ENCODE peak calls at places on chromosomes 5 and 9, in five cellular contexts. M is A549, B is ovary, R is body of pancreas, G is IMR-90. A is an unnamed sample. For H3K4me1, the result is how much of the 10 kb centered on the place peaks cover.

GRCh38 chr9:137030528-137030927 is 1.4 kb downstream of the FUT7 start:
- DNase-seq in G (no peak), R (no peak), M (no peak), B (no peak), A (no peak)

GRCh38 chr5:97553829-97554452 is 370.9 kb upstream of the RIOK2 start:
- DNase-seq in B (no peak), M (no peak), R (no peak), G (peak), A (no peak)

GRCh38 chr5:168086104-168086610 is 205.3 kb upstream of the WWC1 start:
- DNase-seq in B (no peak), R (peak), M (peak), G (no peak), A (no peak)

GRCh38 chr5:34675857-34676256 is 19.7 kb downstream of the RAI14 start:
- DNase-seq in M (no peak), B (no peak), G (peak), R (no peak), A (no peak)

GRCh38 chr5:10513501-10514442 is 50.1 kb upstream of the ANKRD33B start:
- DNase-seq in M (peak), R (no peak), G (peak), B (no peak), A (no peak)

GRCh38 chr5:39518516-39518915 is 93.7 kb upstream of the DAB2 start:
- DNase-seq in R (no peak), M (peak), B (no peak), G (peak), A (no peak)

GRCh38 chr5:32330126-32330971 is 17.6 kb upstream of the MTMR12 start:
- DNase-seq in B (no peak), R (no peak), M (no peak), G (no peak), A (no peak)

GRCh38 chr5:1173485-1174070 is 27.8 kb upstream of the SLC6A19 start:
- DNase-seq in M (no peak), G (no peak), B (no peak), R (no peak), A (no peak)

GRCh38 chr9:112970939-112971338 is 41.1 kb downstream of the ZNF883 start:
- DNase-seq in R (no peak), B (no peak), G (no peak), M (no peak), A (no peak)

GRCh38 chr5:29508131-29508530 is 1685.4 kb upstream of the CDH6 start:
- DNase-seq in B (no peak), M (no peak), R (no peak), G (no peak), A (no peak)

GRCh38 chr5:78328585-78329173 is 31.7 kb upstream of the SCAMP1 start:
- DNase-seq in G (peak), M (no peak), B (no peak), R (no peak), A (no peak)

GRCh38 chr5:143244000-143244736 is 159.3 kb downstream of the NR3C1 start:
- DNase-seq in B (no peak), G (peak), M (peak), R (peak), A (peak)

GRCh38 chr5:90356612-90357011 is 52.9 kb downstream of the CETN3 start:
- DNase-seq in B (no peak), M (no peak), R (no peak), G (no peak), A (no peak)

GRCh38 chr9:89502038-89502601 is 4.2 kb upstream of the SEMA4D start:
- DNase-seq in R (no peak), G (no peak), B (no peak), M (no peak), A (no peak)

GRCh38 chr9:16519001-16519400 is 351.5 kb downstream of the BNC2 start:
- DNase-seq in B (no peak), G (no peak), M (no peak), R (no peak), A (no peak)

GRCh38 chr9:14372437-14373318 is 58.7 kb upstream of the NFIB start:
- DNase-seq in M (peak), R (peak), B (peak), G (peak), A (peak)

GRCh38 chr9:4955836-4956235 is 29.2 kb upstream of the JAK2 start:
- DNase-seq in G (peak), R (no peak), M (peak), B (no peak), A (no peak)

GRCh38 chr5:137072376-137073174 is 426.6 kb downstream of the SPOCK1 start:
- DNase-seq in B (no peak), M (no peak), R (no peak), G (no peak), A (no peak)

GRCh38 chr5:1882337-1883119 is at the start of gene IRX4:
- DNase-seq in R (no peak), G (peak), M (peak), B (no peak), A (no peak)

GRCh38 chr5:95327211-95327610 is 42.3 kb upstream of the MCTP1 start:
- DNase-seq in R (no peak), B (no peak), G (no peak), M (no peak), A (no peak)

GRCh38 chr9:114587345-114588149 is at the start of gene ATP6V1G1:
- DNase-seq in M (peak), B (peak), R (peak), G (peak), A (peak)

GRCh38 chr9:125558453-125559084 is 148.4 kb downstream of the MAPKAP1 start:
- DNase-seq in M (peak), B (peak), G (peak), R (peak), A (peak)

GRCh38 chr5:30505014-30505886 is 688.2 kb upstream of the CDH6 start:
- DNase-seq in G (peak), M (peak), R (no peak), B (no peak), A (no peak)

GRCh38 chr5:93510626-93511420 is 70.2 kb downstream of the NR2F1-AS1 start:
- DNase-seq in R (no peak), B (no peak), M (no peak), G (no peak), A (no peak)

GRCh38 chr5:178304016-178304415 is 71.4 kb upstream of the PHYKPL start:
- DNase-seq in R (no peak), G (no peak), M (no peak), B (no peak), A (no peak)

GRCh38 chr5:17882760-17883488 is 248.7 kb downstream of the TAF11L14 start:
- DNase-seq in M (peak), G (no peak), R (no peak), B (no peak), A (no peak)

GRCh38 chr9:33446507-33447403 is 638 bp downstream of the AQP3 start:
- DNase-seq in B (peak), R (peak), G (peak), M (peak), A (peak)

GRCh38 chr9:127578952-127579853 is 32.9 kb upstream of the STXBP1 start:
- DNase-seq in M (peak), R (peak), B (peak), G (peak), A (peak)
- H3K4me3 ChIP-seq in M (peak), R (no peak), B (no peak), G (peak), A (no peak)

DNA sequence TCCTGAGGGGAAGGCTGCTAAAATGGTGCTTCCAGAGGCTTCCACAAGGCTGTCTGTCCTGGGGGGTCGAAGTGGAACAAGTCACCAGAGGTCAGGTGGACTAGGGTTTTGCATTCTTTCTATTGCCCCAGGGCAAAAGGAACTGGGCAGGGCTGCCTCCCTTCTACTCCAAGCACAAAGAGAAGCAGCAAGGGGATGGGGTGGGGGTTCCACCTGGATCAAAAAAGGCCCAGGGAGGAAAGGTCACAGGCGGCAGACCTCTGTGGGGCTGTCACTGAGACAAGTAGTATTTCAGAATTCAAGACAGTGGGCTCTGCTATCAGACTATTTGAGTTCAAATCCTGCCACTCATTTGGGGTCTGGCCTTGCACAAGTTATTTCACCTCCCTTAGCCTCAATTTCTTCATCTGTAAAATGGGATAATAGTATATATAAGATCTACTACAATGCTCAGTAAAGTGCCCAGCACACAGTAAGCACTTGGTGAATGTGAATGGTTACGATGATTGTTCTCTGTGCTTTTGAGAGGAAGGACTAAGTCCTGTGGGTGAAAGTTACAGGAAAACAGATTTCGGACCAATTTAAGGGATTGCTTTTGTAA is 1.9 kb upstream of the ARSI start:
- DNase-seq in M (no peak), R (no peak), G (no peak), B (peak), A (no peak)
- H3K4me1 ChIP-seq in M (half or more), R (under half), G (under half), B (under half), A (under half)

GRCh38 chr5:172188893-172189692 is 1.1 kb upstream of the STK10 start:
- DNase-seq in M (no peak), R (no peak), B (peak), G (peak), A (no peak)

GRCh38 chr5:172187118-172188032 is 649 bp downstream of the STK10 start:
- DNase-seq in G (peak), R (peak), B (peak), M (peak), A (peak)

GRCh38 chr5:172189693-172190296 is 1.8 kb upstream of the STK10 start:
- DNase-seq in M (no peak), B (no peak), G (no peak), R (no peak), A (no peak)

GRCh38 chr5:172186114-172186695 is 1.8 kb downstream of the STK10 start:
- DNase-seq in G (no peak), R (no peak), B (no peak), M (no peak), A (no peak)

DNA sequence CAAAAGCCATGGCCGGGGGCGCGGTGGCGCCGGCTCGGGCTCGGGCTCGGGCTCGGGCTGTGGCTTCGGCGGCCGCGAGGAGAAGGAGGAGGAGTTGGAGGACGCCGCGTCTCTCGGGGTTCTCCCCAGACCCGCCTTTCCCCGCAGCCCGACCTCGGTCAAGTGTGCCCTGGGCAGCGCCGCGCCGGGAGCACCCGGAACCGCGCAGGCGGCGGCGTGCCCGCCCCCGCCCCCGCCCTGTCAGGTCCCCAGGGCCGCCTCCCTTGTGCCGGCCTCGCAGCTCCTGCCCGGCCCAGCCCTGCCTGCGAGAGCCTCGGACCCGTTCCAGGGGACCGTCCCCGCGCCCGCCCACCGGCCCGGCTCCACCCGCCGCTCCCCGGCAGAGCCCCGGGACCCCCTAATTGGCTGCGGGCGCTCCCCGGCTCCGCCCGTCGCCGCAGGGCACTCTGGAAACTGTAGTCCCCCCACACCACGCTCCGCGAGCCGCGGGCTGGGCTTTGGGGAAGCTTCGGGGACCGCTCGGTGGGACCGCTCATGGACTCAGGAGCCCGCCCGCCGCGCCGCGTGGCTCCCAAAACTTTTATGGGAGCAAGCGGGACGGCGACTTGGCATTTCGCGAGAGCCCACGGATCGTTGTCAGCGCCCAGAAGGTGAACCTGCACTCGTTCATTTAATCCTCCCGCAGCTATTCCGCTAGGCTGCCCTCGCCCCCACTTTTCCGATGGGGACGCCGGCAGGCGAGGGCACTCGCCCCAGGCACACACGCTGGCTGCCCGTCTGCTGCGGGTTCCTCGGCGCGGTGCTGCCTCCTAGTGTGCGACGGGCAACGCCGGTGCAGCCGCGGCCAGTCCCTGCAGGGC is at the start of gene STK10:
- DNase-seq in R (peak), G (peak), B (peak), M (peak), A (peak)
- TF ChIP-seq POLR2A in R (peak), G (peak), B (no peak), M (peak), A (peak)

DNA sequence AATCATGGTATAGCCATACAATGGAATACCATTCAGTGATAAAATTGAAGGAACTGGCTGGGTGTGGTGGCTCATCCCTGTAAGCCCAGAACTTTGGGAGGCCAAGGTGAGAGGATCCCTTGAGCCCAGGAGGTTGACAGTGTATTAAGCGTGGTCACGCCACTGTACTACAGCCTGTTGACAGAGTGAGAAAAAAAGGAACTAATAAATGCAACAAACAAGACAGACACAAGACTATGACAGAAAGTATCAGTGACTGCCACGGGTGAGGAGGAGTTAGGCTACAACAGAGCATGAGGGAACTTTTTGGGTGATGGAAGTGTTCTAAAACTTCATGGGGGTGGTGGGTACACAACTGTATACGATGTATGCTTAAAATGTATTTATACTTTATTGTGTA is 2.2 kb downstream of the FNIP1 start:
- DNase-seq in M (no peak), G (no peak), B (no peak), R (no peak), A (no peak)
- H3K4me3 ChIP-seq in M (no peak), G (peak), B (no peak), R (no peak), A (no peak)

DNA sequence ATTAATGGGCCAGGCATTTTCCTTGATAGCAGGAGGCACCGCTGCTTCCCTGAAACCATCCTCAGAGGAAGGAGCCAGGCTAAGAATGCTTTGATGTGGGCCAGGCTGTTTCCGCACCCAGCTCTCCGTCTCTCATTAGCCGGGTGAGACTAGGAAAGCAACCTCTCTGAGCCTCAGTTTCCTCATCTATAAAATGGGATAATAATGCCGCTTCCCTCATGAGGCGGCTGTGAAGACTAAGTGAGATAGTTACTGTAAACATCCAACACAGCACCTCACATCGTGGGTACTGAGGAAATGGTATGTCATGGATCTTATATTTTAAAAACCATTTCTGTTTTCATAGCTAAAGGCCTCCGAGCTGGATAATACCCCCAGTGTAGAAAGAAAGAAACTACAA is 46.5 kb downstream of the NEK6 start:
- DNase-seq in G (no peak), B (no peak), M (no peak), R (no peak), A (no peak)
- H3K4me1 ChIP-seq in G (under half), B (under half), M (half or more), R (under half), A (under half)

A was measured in adrenal gland.